ENCODE peak calls at places on chromosomes 11 and 22, in five cellular contexts. One of them, this sample, is unnamed.

GRCh38 chr11:44177905-44178304 is 82.4 kb downstream of the EXT2 start:
- DNase-seq in CD8-positive, alpha-beta T cell: no peak
- DNase-seq in breast epithelium: no peak
- DNase-seq in fibroblast of mammary gland: no peak
- DNase-seq in ELF-1: no peak
- DNase-seq in this sample: no peak

GRCh38 chr11:70367071-70367470 is 31.3 kb upstream of the CTTN start:
- DNase-seq in breast epithelium: no peak
- DNase-seq in fibroblast of mammary gland: no peak
- DNase-seq in ELF-1: no peak
- DNase-seq in CD8-positive, alpha-beta T cell: no peak
- DNase-seq in this sample: no peak

GRCh38 chr11:103546236-103546635 is 437.0 kb downstream of the DYNC2H1 start:
- DNase-seq in fibroblast of mammary gland: peak
- DNase-seq in breast epithelium: no peak
- DNase-seq in CD8-positive, alpha-beta T cell: no peak
- DNase-seq in ELF-1: no peak
- DNase-seq in this sample: no peak

GRCh38 chr11:23310276-23310675 is 450.0 kb upstream of the CCDC179 start:
- DNase-seq in ELF-1: no peak
- DNase-seq in breast epithelium: no peak
- DNase-seq in fibroblast of mammary gland: no peak
- DNase-seq in CD8-positive, alpha-beta T cell: no peak
- DNase-seq in this sample: no peak

GRCh38 chr22:50694766-50695420 is 22.3 kb downstream of the SHANK3 start:
- DNase-seq in ELF-1: no peak
- DNase-seq in fibroblast of mammary gland: no peak
- DNase-seq in CD8-positive, alpha-beta T cell: no peak
- DNase-seq in breast epithelium: no peak
- DNase-seq in this sample: no peak

GRCh38 chr22:37089451-37089850 is 20.1 kb downstream of the TMPRSS6 start:
- DNase-seq in CD8-positive, alpha-beta T cell: no peak
- DNase-seq in breast epithelium: no peak
- DNase-seq in fibroblast of mammary gland: peak
- DNase-seq in ELF-1: no peak
- DNase-seq in this sample: no peak

GRCh38 chr22:22944268-22944985 is 56.8 kb downstream of the IGLL5 start:
- DNase-seq in ELF-1: no peak
- DNase-seq in breast epithelium: peak
- DNase-seq in fibroblast of mammary gland: no peak
- DNase-seq in CD8-positive, alpha-beta T cell: no peak
- DNase-seq in this sample: no peak

GRCh38 chr22:17513612-17514011 is 49.7 kb upstream of the SLC25A18 start:
- DNase-seq in ELF-1: no peak
- DNase-seq in breast epithelium: no peak
- DNase-seq in fibroblast of mammary gland: no peak
- DNase-seq in CD8-positive, alpha-beta T cell: no peak
- DNase-seq in this sample: no peak

This sample was measured in iPS DF 19.7.